ENCODE peak calls at places on chromosome 21, in ten cellular contexts. One of them, this sample, is unnamed.

GRCh38 chr21:38787461-38788274 is 18.1 kb upstream of the ETS2 start:
- DNase-seq in IMR-90: peak
- DNase-seq in epithelial cell of esophagus: peak
- DNase-seq in colonic mucosa: peak
- DNase-seq in CD8-positive, alpha-beta T cell: no peak
- DNase-seq in esophagus muscularis mucosa: no peak
- DNase-seq in HL-60: no peak
- DNase-seq in tibial artery: no peak
- DNase-seq in choroid plexus epithelial cell: peak
- DNase-seq in A549: peak
- DNase-seq in this sample: peak

GRCh38 chr21:46150491-46151121 is 4.8 kb downstream of the FTCD start:
- DNase-seq in A549: no peak
- DNase-seq in IMR-90: no peak
- DNase-seq in CD8-positive, alpha-beta T cell: no peak
- DNase-seq in HL-60: no peak
- DNase-seq in choroid plexus epithelial cell: no peak
- DNase-seq in epithelial cell of esophagus: no peak
- DNase-seq in esophagus muscularis mucosa: no peak
- DNase-seq in tibial artery: peak
- DNase-seq in colonic mucosa: no peak
- DNase-seq in this sample: peak

GRCh38 chr21:18298228-18298627 is 53.6 kb downstream of the CHODL start:
- DNase-seq in IMR-90: no peak
- DNase-seq in CD8-positive, alpha-beta T cell: no peak
- DNase-seq in epithelial cell of esophagus: no peak
- DNase-seq in tibial artery: no peak
- DNase-seq in choroid plexus epithelial cell: peak
- DNase-seq in A549: no peak
- DNase-seq in HL-60: no peak
- DNase-seq in colonic mucosa: no peak
- DNase-seq in esophagus muscularis mucosa: no peak
- DNase-seq in this sample: peak

GRCh38 chr21:44297525-44298290 is 2.1 kb upstream of the PFKL start:
- DNase-seq in HL-60: peak
- DNase-seq in esophagus muscularis mucosa: peak
- DNase-seq in epithelial cell of esophagus: peak
- DNase-seq in IMR-90: peak
- DNase-seq in A549: peak
- DNase-seq in colonic mucosa: peak
- DNase-seq in CD8-positive, alpha-beta T cell: peak
- DNase-seq in choroid plexus epithelial cell: peak
- DNase-seq in tibial artery: peak
- DNase-seq in this sample: peak

GRCh38 chr21:46080171-46081021 is 17.5 kb upstream of the COL6A2 start:
- DNase-seq in A549: no peak
- DNase-seq in epithelial cell of esophagus: no peak
- DNase-seq in CD8-positive, alpha-beta T cell: no peak
- DNase-seq in esophagus muscularis mucosa: peak
- DNase-seq in tibial artery: no peak
- DNase-seq in IMR-90: no peak
- DNase-seq in colonic mucosa: no peak
- DNase-seq in HL-60: no peak
- DNase-seq in choroid plexus epithelial cell: no peak
- DNase-seq in this sample: peak

GRCh38 chr21:38910390-38911008 is 104.8 kb downstream of the ETS2 start:
- DNase-seq in choroid plexus epithelial cell: no peak
- DNase-seq in HL-60: no peak
- DNase-seq in colonic mucosa: peak
- DNase-seq in epithelial cell of esophagus: peak
- DNase-seq in tibial artery: no peak
- DNase-seq in esophagus muscularis mucosa: no peak
- DNase-seq in CD8-positive, alpha-beta T cell: no peak
- DNase-seq in IMR-90: no peak
- DNase-seq in A549: no peak
- DNase-seq in this sample: no peak

GRCh38 chr21:45474323-45474950 is 67.8 kb downstream of the SLC19A1 start:
- DNase-seq in epithelial cell of esophagus: no peak
- DNase-seq in HL-60: no peak
- DNase-seq in A549: no peak
- DNase-seq in tibial artery: no peak
- DNase-seq in colonic mucosa: no peak
- DNase-seq in CD8-positive, alpha-beta T cell: no peak
- DNase-seq in esophagus muscularis mucosa: no peak
- DNase-seq in choroid plexus epithelial cell: no peak
- DNase-seq in IMR-90: no peak
- DNase-seq in this sample: no peak

GRCh38 chr21:46585191-46585953 is 19.5 kb downstream of the S100B start:
- DNase-seq in A549: no peak
- DNase-seq in CD8-positive, alpha-beta T cell: no peak
- DNase-seq in colonic mucosa: no peak
- DNase-seq in IMR-90: no peak
- DNase-seq in esophagus muscularis mucosa: no peak
- DNase-seq in HL-60: no peak
- DNase-seq in epithelial cell of esophagus: peak
- DNase-seq in choroid plexus epithelial cell: no peak
- DNase-seq in tibial artery: no peak
- DNase-seq in this sample: no peak

GRCh38 chr21:46155514-46156377 is at the start of gene FTCD:
- DNase-seq in A549: no peak
- DNase-seq in HL-60: no peak
- DNase-seq in CD8-positive, alpha-beta T cell: no peak
- DNase-seq in tibial artery: peak
- DNase-seq in epithelial cell of esophagus: no peak
- DNase-seq in choroid plexus epithelial cell: no peak
- DNase-seq in esophagus muscularis mucosa: no peak
- DNase-seq in IMR-90: no peak
- DNase-seq in colonic mucosa: no peak
- DNase-seq in this sample: no peak

GRCh38 chr21:46098303-46099141 is 610 bp downstream of the COL6A2 start:
- DNase-seq in colonic mucosa: peak
- DNase-seq in tibial artery: peak
- DNase-seq in esophagus muscularis mucosa: peak
- DNase-seq in A549: no peak
- DNase-seq in CD8-positive, alpha-beta T cell: peak
- DNase-seq in epithelial cell of esophagus: no peak
- DNase-seq in choroid plexus epithelial cell: no peak
- DNase-seq in HL-60: no peak
- DNase-seq in IMR-90: no peak
- DNase-seq in this sample: peak

GRCh38 chr21:26840912-26841311 is 4.3 kb downstream of the ADAMTS1 start:
- DNase-seq in A549: no peak
- DNase-seq in HL-60: no peak
- DNase-seq in esophagus muscularis mucosa: no peak
- DNase-seq in colonic mucosa: no peak
- DNase-seq in CD8-positive, alpha-beta T cell: no peak
- DNase-seq in choroid plexus epithelial cell: peak
- DNase-seq in IMR-90: peak
- DNase-seq in epithelial cell of esophagus: peak
- DNase-seq in tibial artery: peak
- DNase-seq in this sample: no peak

GRCh38 chr21:26842976-26843911 is 2.0 kb downstream of the ADAMTS1 start:
- DNase-seq in IMR-90: peak
- DNase-seq in CD8-positive, alpha-beta T cell: no peak
- DNase-seq in colonic mucosa: peak
- DNase-seq in esophagus muscularis mucosa: peak
- DNase-seq in HL-60: no peak
- DNase-seq in choroid plexus epithelial cell: peak
- DNase-seq in tibial artery: peak
- DNase-seq in A549: no peak
- DNase-seq in epithelial cell of esophagus: peak
- DNase-seq in this sample: peak

GRCh38 chr21:26837539-26837938 is 7.7 kb downstream of the ADAMTS1 start:
- DNase-seq in A549: no peak
- DNase-seq in HL-60: no peak
- DNase-seq in epithelial cell of esophagus: no peak
- DNase-seq in colonic mucosa: no peak
- DNase-seq in IMR-90: no peak
- DNase-seq in esophagus muscularis mucosa: no peak
- DNase-seq in CD8-positive, alpha-beta T cell: no peak
- DNase-seq in choroid plexus epithelial cell: no peak
- DNase-seq in tibial artery: no peak
- DNase-seq in this sample: no peak

GRCh38 chr21:26842300-26842699 is 2.9 kb downstream of the ADAMTS1 start:
- DNase-seq in A549: no peak
- DNase-seq in esophagus muscularis mucosa: no peak
- DNase-seq in CD8-positive, alpha-beta T cell: no peak
- DNase-seq in epithelial cell of esophagus: no peak
- DNase-seq in HL-60: no peak
- DNase-seq in tibial artery: no peak
- DNase-seq in colonic mucosa: no peak
- DNase-seq in IMR-90: peak
- DNase-seq in choroid plexus epithelial cell: peak
- DNase-seq in this sample: no peak

GRCh38 chr21:26840206-26840605 is 5.0 kb downstream of the ADAMTS1 start:
- DNase-seq in epithelial cell of esophagus: no peak
- DNase-seq in colonic mucosa: no peak
- DNase-seq in IMR-90: no peak
- DNase-seq in CD8-positive, alpha-beta T cell: no peak
- DNase-seq in tibial artery: no peak
- DNase-seq in HL-60: no peak
- DNase-seq in choroid plexus epithelial cell: no peak
- DNase-seq in A549: no peak
- DNase-seq in esophagus muscularis mucosa: no peak
- DNase-seq in this sample: no peak
- H3K4me3 ChIP-seq in epithelial cell of esophagus: no peak
- H3K4me3 ChIP-seq in colonic mucosa: no peak
- H3K4me3 ChIP-seq in IMR-90: peak
- H3K4me3 ChIP-seq in CD8-positive, alpha-beta T cell: no peak
- H3K4me3 ChIP-seq in tibial artery: peak
- H3K4me3 ChIP-seq in HL-60: no peak
- H3K4me3 ChIP-seq in choroid plexus epithelial cell: no peak
- H3K4me3 ChIP-seq in A549: no peak
- H3K4me3 ChIP-seq in esophagus muscularis mucosa: no peak
- H3K4me3 ChIP-seq in this sample: no peak

DNA sequence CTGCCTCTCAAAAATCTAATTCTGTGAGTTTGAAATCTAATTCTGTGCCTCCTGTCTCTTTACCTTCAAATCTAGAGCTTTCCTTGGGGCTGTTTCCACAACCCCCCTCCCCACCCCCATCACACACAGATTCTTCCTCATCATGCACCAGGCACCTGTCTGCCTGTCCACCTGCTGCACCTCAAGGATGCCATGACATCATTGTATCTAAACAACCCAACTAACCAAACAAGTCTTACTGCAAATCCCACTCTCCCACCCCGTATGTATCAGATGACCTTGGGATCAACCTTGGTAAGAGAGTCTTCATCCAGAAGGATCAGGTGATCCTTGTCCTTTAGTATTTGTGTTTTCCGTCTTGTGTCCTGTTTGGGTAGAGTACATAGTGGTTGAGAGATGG is 102.7 kb upstream of the SIM2 start:
- DNase-seq in IMR-90: no peak
- DNase-seq in esophagus muscularis mucosa: no peak
- DNase-seq in epithelial cell of esophagus: no peak
- DNase-seq in tibial artery: no peak
- DNase-seq in A549: no peak
- DNase-seq in colonic mucosa: no peak
- DNase-seq in HL-60: no peak
- DNase-seq in choroid plexus epithelial cell: no peak
- DNase-seq in CD8-positive, alpha-beta T cell: no peak
- DNase-seq in this sample: no peak
- TF ChIP-seq CTCF in IMR-90: no peak
- TF ChIP-seq CTCF in esophagus muscularis mucosa: no peak
- TF ChIP-seq CTCF in epithelial cell of esophagus: no peak
- TF ChIP-seq CTCF in tibial artery: no peak
- TF ChIP-seq CTCF in A549: no peak
- TF ChIP-seq CTCF in colonic mucosa: no peak
- TF ChIP-seq CTCF in HL-60: no peak
- TF ChIP-seq CTCF in choroid plexus epithelial cell: no peak
- TF ChIP-seq CTCF in CD8-positive, alpha-beta T cell: no peak
- TF ChIP-seq CTCF in this sample: no peak

DNA sequence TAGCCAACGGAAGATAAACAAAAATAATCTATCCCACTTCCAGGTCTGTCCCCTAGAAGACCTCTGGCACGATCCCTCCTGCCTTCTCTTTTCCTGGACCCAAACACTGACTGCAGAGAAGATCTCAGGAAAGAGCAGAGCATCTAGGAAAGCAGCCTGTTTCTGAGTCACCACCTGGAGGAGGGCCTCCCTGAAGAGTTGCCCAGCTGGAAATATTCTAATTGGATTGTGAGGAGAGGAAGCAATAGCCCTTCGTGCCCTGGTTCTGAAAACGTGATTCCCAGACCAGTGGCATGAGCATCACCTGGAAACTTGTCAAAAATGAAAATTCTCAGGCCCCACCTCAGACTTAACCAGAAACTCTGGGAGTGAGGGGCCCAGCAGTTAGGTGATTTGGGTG is 411.1 kb downstream of the SETD4 start:
- DNase-seq in choroid plexus epithelial cell: peak
- DNase-seq in A549: no peak
- DNase-seq in IMR-90: peak
- DNase-seq in esophagus muscularis mucosa: peak
- DNase-seq in CD8-positive, alpha-beta T cell: no peak
- DNase-seq in epithelial cell of esophagus: peak
- DNase-seq in HL-60: no peak
- DNase-seq in tibial artery: no peak
- DNase-seq in colonic mucosa: no peak
- DNase-seq in this sample: peak
- H3K4me3 ChIP-seq in choroid plexus epithelial cell: no peak
- H3K4me3 ChIP-seq in A549: no peak
- H3K4me3 ChIP-seq in IMR-90: no peak
- H3K4me3 ChIP-seq in esophagus muscularis mucosa: no peak
- H3K4me3 ChIP-seq in CD8-positive, alpha-beta T cell: no peak
- H3K4me3 ChIP-seq in epithelial cell of esophagus: no peak
- H3K4me3 ChIP-seq in HL-60: no peak
- H3K4me3 ChIP-seq in tibial artery: no peak
- H3K4me3 ChIP-seq in colonic mucosa: no peak
- H3K4me3 ChIP-seq in this sample: no peak

GRCh38 chr21:16330340-16331319 is 600.8 kb downstream of the USP25 start:
- DNase-seq in choroid plexus epithelial cell: peak
- DNase-seq in HL-60: peak
- DNase-seq in A549: peak
- DNase-seq in epithelial cell of esophagus: peak
- DNase-seq in tibial artery: peak
- DNase-seq in colonic mucosa: peak
- DNase-seq in CD8-positive, alpha-beta T cell: no peak
- DNase-seq in IMR-90: peak
- DNase-seq in esophagus muscularis mucosa: no peak
- DNase-seq in this sample: no peak
- TF ChIP-seq CTCF in choroid plexus epithelial cell: peak
- TF ChIP-seq CTCF in HL-60: peak
- TF ChIP-seq CTCF in A549: peak
- TF ChIP-seq CTCF in epithelial cell of esophagus: peak
- TF ChIP-seq CTCF in tibial artery: peak
- TF ChIP-seq CTCF in colonic mucosa: peak
- TF ChIP-seq CTCF in CD8-positive, alpha-beta T cell: peak
- TF ChIP-seq CTCF in IMR-90: peak
- TF ChIP-seq CTCF in esophagus muscularis mucosa: peak
- TF ChIP-seq CTCF in this sample: peak

DNA sequence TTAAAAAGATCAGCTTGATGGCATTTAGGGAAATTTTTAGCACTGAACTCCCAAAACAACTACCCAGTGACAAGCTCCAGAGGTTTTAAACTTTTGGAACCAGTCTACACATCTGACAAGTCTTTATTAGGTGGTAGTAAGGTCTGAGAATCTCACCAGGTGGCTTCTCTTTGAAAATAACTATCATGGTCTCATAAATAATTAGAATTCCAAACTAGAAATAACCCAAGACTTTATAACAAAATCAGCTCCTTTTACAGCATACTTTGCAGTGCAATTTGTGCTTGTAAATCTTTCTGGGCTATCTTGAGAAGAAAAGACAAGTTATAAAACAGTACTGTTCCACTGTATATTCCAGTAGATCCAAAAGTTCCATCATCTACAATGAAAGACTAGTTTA is 108.7 kb downstream of the LTN1 start:
- DNase-seq in choroid plexus epithelial cell: no peak
- DNase-seq in epithelial cell of esophagus: no peak
- DNase-seq in tibial artery: no peak
- DNase-seq in A549: no peak
- DNase-seq in HL-60: no peak
- DNase-seq in IMR-90: no peak
- DNase-seq in colonic mucosa: no peak
- DNase-seq in CD8-positive, alpha-beta T cell: no peak
- DNase-seq in esophagus muscularis mucosa: no peak
- DNase-seq in this sample: no peak
- H3K4me3 ChIP-seq in choroid plexus epithelial cell: no peak
- H3K4me3 ChIP-seq in epithelial cell of esophagus: no peak
- H3K4me3 ChIP-seq in tibial artery: peak
- H3K4me3 ChIP-seq in A549: peak
- H3K4me3 ChIP-seq in HL-60: no peak
- H3K4me3 ChIP-seq in IMR-90: no peak
- H3K4me3 ChIP-seq in colonic mucosa: no peak
- H3K4me3 ChIP-seq in CD8-positive, alpha-beta T cell: no peak
- H3K4me3 ChIP-seq in esophagus muscularis mucosa: peak
- H3K4me3 ChIP-seq in this sample: peak